ENCODE peak calls at places on chromosome 13, in six cellular contexts. M is tibial artery, W is right atrium auricular region, D is tibial nerve, E is heart left ventricle, C is psoas muscle. P is an unnamed sample.

GRCh38 chr13:44620057-44620456 is 43.9 kb upstream of the TSC22D1 start:
- DNase-seq in M (no peak), W (no peak), D (no peak), E (no peak), C (no peak), P (no peak)

GRCh38 chr13:101059803-101060202 is 356.5 kb downstream of the NALCN start:
- DNase-seq in M (no peak), W (no peak), D (no peak), E (no peak), C (no peak), P (no peak)

GRCh38 chr13:59834801-59835200 is 328.9 kb downstream of the DIAPH3 start:
- DNase-seq in M (no peak), W (no peak), D (no peak), E (no peak), C (no peak), P (no peak)

GRCh38 chr13:80603351-80603750 is 262.4 kb upstream of the SPRY2 start:
- DNase-seq in M (no peak), W (no peak), D (no peak), E (no peak), C (no peak), P (no peak)

GRCh38 chr13:43686557-43686956 is 100.2 kb downstream of the ENOX1 start:
- DNase-seq in M (no peak), W (peak; percentile 62), D (no peak), E (peak; percentile 77), C (peak; percentile 52), P (peak; percentile 27)

GRCh38 chr13:35499131-35500051 is 22.9 kb upstream of the MAB21L1 start:
- DNase-seq in M (no peak), W (no peak), D (no peak), E (peak; percentile 46), C (no peak), P (no peak)

GRCh38 chr13:41577437-41577836 is 120.1 kb downstream of the RGCC start:
- DNase-seq in M (peak; percentile 73), W (peak; percentile 82), D (peak; percentile 57), E (peak; percentile 65), C (peak; percentile 74), P (peak; percentile 38)

GRCh38 chr13:113383089-113383488 is 19.2 kb upstream of the GRTP1 start:
- DNase-seq in M (peak; percentile 13), W (no peak), D (no peak), E (no peak), C (no peak), P (no peak)

GRCh38 chr13:48038763-48039162 is 1.2 kb downstream of the NUDT15 start:
- DNase-seq in M (no peak), W (no peak), D (no peak), E (no peak), C (no peak), P (no peak)

GRCh38 chr13:103229674-103230073 is 163.5 kb upstream of the SLC10A2 start:
- DNase-seq in M (no peak), W (no peak), D (no peak), E (no peak), C (no peak), P (no peak)

GRCh38 chr13:52644108-52644507 is 1.9 kb downstream of the HNRNPA1L2 start:
- DNase-seq in M (no peak), W (no peak), D (no peak), E (no peak), C (no peak), P (no peak)

GRCh38 chr13:39201075-39201630 is 162.9 kb downstream of the NHLRC3 start:
- DNase-seq in M (no peak), W (no peak), D (no peak), E (peak; percentile 34), C (no peak), P (peak; percentile 40)

GRCh38 chr13:110396476-110396875 is 89.4 kb downstream of the COL4A2 start:
- DNase-seq in M (no peak), W (no peak), D (no peak), E (no peak), C (no peak), P (no peak)

GRCh38 chr13:110397445-110397844 is 90.4 kb downstream of the COL4A2 start:
- DNase-seq in M (no peak), W (no peak), D (no peak), E (no peak), C (no peak), P (no peak)

GRCh38 chr13:110394371-110394841 is 87.3 kb downstream of the COL4A2 start:
- DNase-seq in M (no peak), W (no peak), D (no peak), E (no peak), C (no peak), P (no peak)

GRCh38 chr13:110398564-110399507 is 91.8 kb downstream of the COL4A2 start:
- DNase-seq in M (no peak), W (no peak), D (no peak), E (no peak), C (no peak), P (no peak)

GRCh38 chr13:110396913-110397379 is 89.9 kb downstream of the COL4A2 start:
- DNase-seq in M (peak; percentile 98), W (peak; percentile 98), D (peak; percentile 87), E (peak; percentile 91), C (peak; percentile 92), P (peak; percentile 77)
- H3K27me3 ChIP-seq in M (no peaks in the 10 kb centered on the region), W (no peaks in the 10 kb centered on the region), D (no peaks in the 10 kb centered on the region), E (no peaks in the 10 kb centered on the region), C (peaks cover 12% of the 10 kb centered on the region), P (peaks cover 4% of the 10 kb centered on the region)

DNA sequence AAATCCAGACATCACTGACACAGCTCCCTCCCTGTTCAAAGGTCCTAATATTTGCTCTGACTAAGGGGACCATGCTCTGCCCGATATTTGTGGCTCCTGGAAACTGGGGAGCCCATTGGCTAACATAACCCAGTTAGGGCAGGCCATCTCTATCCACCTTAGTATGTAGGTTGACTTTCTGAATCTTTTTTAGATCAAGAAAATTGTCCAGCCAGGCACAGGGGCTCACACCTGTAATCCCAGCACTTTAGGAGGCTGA is 3.4 kb upstream of the CDX2 start:
- DNase-seq in M (no peak), W (no peak), D (no peak), E (no peak), C (no peak), P (no peak)
- H3K27me3 ChIP-seq in M (no peaks in the 10 kb centered on the region), W (peaks cover 45% of the 10 kb centered on the region), D (peaks cover 100% of the 10 kb centered on the region), E (peaks cover 86% of the 10 kb centered on the region), C (peaks cover 90% of the 10 kb centered on the region), P (peaks cover 97% of the 10 kb centered on the region)

DNA sequence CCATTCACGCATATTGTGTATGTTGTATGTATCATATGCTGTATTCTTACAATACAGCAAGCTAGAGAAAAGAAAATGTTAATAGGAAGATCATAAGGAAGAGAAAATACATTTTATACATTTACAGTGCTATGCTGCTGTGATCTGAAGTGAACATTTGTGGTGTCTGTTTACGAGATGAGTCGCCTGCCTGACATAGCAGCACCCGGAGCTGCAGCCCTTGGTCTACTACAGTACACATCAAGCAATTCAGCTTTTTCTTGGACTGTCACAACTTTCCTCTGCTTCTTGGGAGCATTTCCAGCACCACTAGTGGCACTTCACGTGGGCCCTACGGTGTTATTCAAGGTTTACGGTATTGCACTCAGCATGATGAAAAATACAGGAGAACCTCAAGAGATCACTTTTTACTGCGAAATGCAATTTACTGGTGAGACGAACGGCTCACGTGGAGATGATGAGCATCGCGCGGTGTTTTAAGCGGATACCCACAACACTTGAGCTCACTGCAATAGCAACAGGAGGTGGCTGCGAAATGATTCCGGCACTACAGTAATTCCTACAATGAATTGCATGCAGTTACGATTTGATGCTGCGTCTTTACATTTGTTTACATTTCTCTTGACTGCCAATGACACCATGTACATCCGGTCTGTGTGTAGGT is 308.4 kb downstream of the FGF9 start:
- DNase-seq in M (no peak), W (no peak), D (no peak), E (no peak), C (no peak), P (no peak)
- H3K27me3 ChIP-seq in M (no peaks in the 10 kb centered on the region), W (no peaks in the 10 kb centered on the region), D (no peaks in the 10 kb centered on the region), E (no peaks in the 10 kb centered on the region), C (no peaks in the 10 kb centered on the region), P (no peaks in the 10 kb centered on the region)

DNA sequence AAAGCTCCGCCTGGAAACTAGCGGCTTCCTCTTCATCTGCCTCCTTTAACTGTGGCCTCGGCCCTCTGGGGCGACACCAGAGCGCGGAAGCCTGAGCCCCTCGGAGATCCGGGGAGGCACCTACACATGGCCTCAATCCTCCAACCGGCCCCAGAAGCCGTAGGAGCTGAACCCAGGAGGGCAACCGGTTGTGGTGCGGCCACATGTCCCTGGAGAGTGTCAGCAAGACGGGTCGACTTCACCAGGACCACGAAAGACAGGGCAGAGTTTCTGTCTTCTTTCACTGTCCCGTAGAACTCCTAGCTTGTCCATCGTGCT is 3.7 kb upstream of the SOX1 start:
- DNase-seq in M (no peak), W (no peak), D (no peak), E (no peak), C (no peak), P (no peak)
- H3K27me3 ChIP-seq in M (no peaks in the 10 kb centered on the region), W (peaks cover 66% of the 10 kb centered on the region), D (peaks cover 90% of the 10 kb centered on the region), E (peaks cover 84% of the 10 kb centered on the region), C (peaks cover 94% of the 10 kb centered on the region), P (peaks cover 97% of the 10 kb centered on the region)

GRCh38 chr13:94703721-94704314 is 8.5 kb downstream of the SOX21 start:
- DNase-seq in M (no peak), W (no peak), D (no peak), E (no peak), C (no peak), P (no peak)

GRCh38 chr13:94700536-94700935 is 11.8 kb downstream of the SOX21 start:
- DNase-seq in M (no peak), W (no peak), D (no peak), E (no peak), C (no peak), P (no peak)

GRCh38 chr13:94703271-94703670 is 9.1 kb downstream of the SOX21 start:
- DNase-seq in M (no peak), W (no peak), D (no peak), E (no peak), C (no peak), P (no peak)

GRCh38 chr13:94701313-94702180 is 10.8 kb downstream of the SOX21 start:
- DNase-seq in M (no peak), W (no peak), D (no peak), E (no peak), C (no peak), P (no peak)

GRCh38 chr13:94702181-94703041 is 9.9 kb downstream of the SOX21 start:
- DNase-seq in M (no peak), W (no peak), D (no peak), E (no peak), C (no peak), P (no peak)
- H3K27me3 ChIP-seq in M (peaks cover 5% of the 10 kb centered on the region), W (peaks cover 40% of the 10 kb centered on the region), D (peaks cover 96% of the 10 kb centered on the region), E (peaks cover 84% of the 10 kb centered on the region), C (peaks cover 94% of the 10 kb centered on the region), P (peaks cover 100% of the 10 kb centered on the region)

GRCh38 chr13:98717891-98718290 is 34.6 kb downstream of the SLC15A1 start:
- DNase-seq in M (no peak), W (no peak), D (no peak), E (no peak), C (no peak), P (no peak)
- H3K27me3 ChIP-seq in M (no peaks in the 10 kb centered on the region), W (no peaks in the 10 kb centered on the region), D (no peaks in the 10 kb centered on the region), E (no peaks in the 10 kb centered on the region), C (no peaks in the 10 kb centered on the region), P (no peaks in the 10 kb centered on the region)

P was measured in heart right ventricle.